ENCODE peak calls at places on chromosomes 6 and 20, in six cellular contexts. K is NCI-H510A treated with DMSO at 0.1 percent for 48 hours; F is activated naive CD8-positive, alpha-beta T cell treated with anti-CD3 and anti-CD28 coated beads, Interleukin-2, amount 10 ng/mL, durations not matched to agents 7 days and 5 days; X is progenitor cell of endocrine pancreas; M is AG10803; W is HEK293T. G is an unnamed sample.

GRCh38 chr6:100289285-100289684 is 175.4 kb downstream of the SIM1 start:
- DNase-seq in K (no peak), F (no peak), X (no peak), M (no peak), W (no peak), G (no peak)

GRCh38 chr20:5947276-5947675 is 3.1 kb downstream of the TRMT6 start:
- DNase-seq in K (no peak), F (no peak), X (no peak), M (no peak), W (no peak), G (no peak)

GRCh38 chr6:96521267-96521624 is 360 bp upstream of the UFL1 start:
- DNase-seq in K (peak), F (no peak), X (no peak), M (no peak), W (no peak), G (no peak)

GRCh38 chr6:150322452-150322851 is 46.4 kb upstream of the IYD start:
- DNase-seq in K (no peak), F (no peak), X (no peak), M (no peak), W (no peak), G (no peak)

GRCh38 chr20:17911927-17912326 is 56.7 kb downstream of the SNX5 start:
- DNase-seq in K (no peak), F (no peak), X (no peak), M (no peak), W (no peak), G (no peak)

GRCh38 chr20:10715035-10715434 is 41.2 kb upstream of the JAG1 start:
- DNase-seq in K (no peak), F (no peak), X (no peak), M (no peak), W (no peak), G (no peak)

GRCh38 chr6:113825776-113826175 is 31.4 kb upstream of the MARCKS start:
- DNase-seq in K (no peak), F (no peak), X (no peak), M (peak), W (no peak), G (peak)

GRCh38 chr6:136201735-136202134 is 48.4 kb downstream of the MTFR2 start:
- DNase-seq in K (no peak), F (no peak), X (no peak), M (peak), W (no peak), G (no peak)

GRCh38 chr6:88547768-88548167 is 381.6 kb upstream of the CNR1 start:
- DNase-seq in K (no peak), F (no peak), X (no peak), M (no peak), W (no peak), G (no peak)

GRCh38 chr20:46740214-46740609 is 30.8 kb downstream of the SLC2A10 start:
- DNase-seq in K (peak), F (no peak), X (no peak), M (no peak), W (no peak), G (no peak)

GRCh38 chr6:139514819-139515218 is 140.4 kb upstream of the CITED2 start:
- DNase-seq in K (no peak), F (no peak), X (no peak), M (no peak), W (no peak), G (no peak)

GRCh38 chr20:22374066-22374465 is 210.3 kb downstream of the FOXA2 start:
- DNase-seq in K (peak), F (no peak), X (no peak), M (no peak), W (no peak), G (no peak)

G was measured in D341Med.